ENCODE peak calls at places on chromosomes 1 and 21, in four cellular contexts. F is heart right ventricle, J is dorsolateral prefrontal cortex, R is HL-60. A is an unnamed sample.

GRCh38 chr1:12059722-12060464 is 3.2 kb upstream of the TNFRSF8 start:
- DNase-seq in F (no peak), J (no peak), R (no peak), A (peak)

GRCh38 chr1:57845041-57845440 is 421.2 kb upstream of the DAB1 start:
- DNase-seq in F (no peak), J (no peak), R (no peak), A (no peak)

GRCh38 chr1:116737020-116737854 is 17.0 kb upstream of the CD2 start:
- DNase-seq in F (peak), J (peak), R (peak), A (peak)

GRCh38 chr1:39427912-39428311 is 63.5 kb upstream of the BMP8A start:
- DNase-seq in F (no peak), J (no peak), R (no peak), A (no peak)

GRCh38 chr1:2087766-2088165 is 37.6 kb downstream of the PRKCZ start:
- DNase-seq in F (no peak), J (peak), R (no peak), A (no peak)

GRCh38 chr1:229087339-229087738 is 183.6 kb upstream of the RAB4A start:
- DNase-seq in F (no peak), J (no peak), R (no peak), A (no peak)

GRCh38 chr1:52426391-52426790 is 22.0 kb downstream of the PRPF38A start:
- DNase-seq in F (no peak), J (no peak), R (no peak), A (no peak)

GRCh38 chr1:182713939-182714338 is 29.6 kb upstream of the RGS8 start:
- DNase-seq in F (no peak), J (no peak), R (no peak), A (no peak)

GRCh38 chr1:31788825-31789256 is 24.7 kb upstream of the ADGRB2 start:
- DNase-seq in F (peak), J (no peak), R (no peak), A (no peak)

GRCh38 chr1:220274122-220274855 is 2.0 kb upstream of the RAB3GAP2 start:
- DNase-seq in F (no peak), J (no peak), R (peak), A (no peak)

GRCh38 chr21:44301961-44302406 is 2.1 kb downstream of the PFKL start:
- DNase-seq in F (no peak), J (no peak), R (no peak), A (no peak)

GRCh38 chr1:27365372-27366112 is 1.2 kb downstream of the MAP3K6 start:
- DNase-seq in F (peak), J (peak), R (peak), A (peak)

GRCh38 chr1:209065350-209065749 is 518.2 kb upstream of the CAMK1G start:
- DNase-seq in F (no peak), J (no peak), R (no peak), A (no peak)

GRCh38 chr21:31730687-31731111 is 1.2 kb downstream of the SCAF4 start:
- DNase-seq in F (no peak), J (no peak), R (no peak), A (no peak)

GRCh38 chr1:97094257-97094972 is 372.8 kb downstream of the PTBP2 start:
- DNase-seq in F (no peak), J (no peak), R (no peak), A (no peak)

GRCh38 chr1:25544819-25545218 is 1.4 kb downstream of the LDLRAP1 start:
- DNase-seq in F (no peak), J (peak), R (no peak), A (no peak)

GRCh38 chr1:99252630-99253029 is 11.7 kb upstream of the PLPPR4 start:
- DNase-seq in F (no peak), J (no peak), R (no peak), A (no peak)

GRCh38 chr1:111553199-111553598 is 49.8 kb upstream of the ADORA3 start:
- DNase-seq in F (no peak), J (no peak), R (no peak), A (no peak)

GRCh38 chr1:8671313-8671917 is 146.0 kb downstream of the RERE start:
- DNase-seq in F (no peak), J (no peak), R (peak), A (no peak)

GRCh38 chr1:213852107-213852506 is 135.7 kb upstream of the PROX1 start:
- DNase-seq in F (no peak), J (no peak), R (no peak), A (no peak)

GRCh38 chr1:158140871-158141270 is 39.8 kb upstream of the CD1D start:
- DNase-seq in F (no peak), J (no peak), R (no peak), A (no peak)

GRCh38 chr1:87450615-87451209 is 122.0 kb downstream of the LMO4 start:
- DNase-seq in F (no peak), J (no peak), R (no peak), A (peak)

GRCh38 chr1:7842517-7842916 is 10.3 kb downstream of the UTS2 start:
- DNase-seq in F (no peak), J (no peak), R (no peak), A (peak)

GRCh38 chr1:162023547-162024501 is at the start of gene OLFML2B:
- DNase-seq in F (peak), J (no peak), R (no peak), A (peak)

GRCh38 chr1:47870946-47871750 is 126.0 kb downstream of the TRABD2B start:
- DNase-seq in F (no peak), J (no peak), R (no peak), A (no peak)

GRCh38 chr1:29629401-29629800 is 393.1 kb downstream of the PTPRU start:
- DNase-seq in F (no peak), J (no peak), R (no peak), A (no peak)

GRCh38 chr21:31665397-31665796 is 5.9 kb downstream of the SOD1 start:
- DNase-seq in F (no peak), J (no peak), R (no peak), A (no peak)

GRCh38 chr1:186782791-186783190 is 46.0 kb upstream of the PLA2G4A start:
- DNase-seq in F (no peak), J (no peak), R (no peak), A (no peak)

GRCh38 chr1:221839321-221839720 is 97.4 kb upstream of the DUSP10 start:
- DNase-seq in F (no peak), J (no peak), R (no peak), A (no peak)

GRCh38 chr1:53467391-53467790 is 8.2 kb downstream of the DMRTB1 start:
- DNase-seq in F (no peak), J (no peak), R (no peak), A (no peak)

GRCh38 chr1:93518516-93518915 is 70.6 kb downstream of the FNBP1L start:
- DNase-seq in F (no peak), J (no peak), R (no peak), A (no peak)

GRCh38 chr1:31505884-31506497 is 70.3 kb upstream of the TINAGL1 start:
- DNase-seq in F (no peak), J (no peak), R (peak), A (peak)

GRCh38 chr1:209157514-209158285 is 425.8 kb upstream of the CAMK1G start:
- DNase-seq in F (no peak), J (no peak), R (no peak), A (no peak)

GRCh38 chr1:53535226-53535625 is 76.0 kb downstream of the DMRTB1 start:
- DNase-seq in F (no peak), J (no peak), R (no peak), A (no peak)

GRCh38 chr1:230809205-230809990 is 58.9 kb downstream of the C1orf198 start:
- DNase-seq in F (no peak), J (no peak), R (no peak), A (no peak)

GRCh38 chr1:201088395-201088794 is 23.8 kb downstream of the CACNA1S start:
- DNase-seq in F (no peak), J (no peak), R (no peak), A (no peak)

GRCh38 chr1:201084171-201084766 is 28.0 kb downstream of the CACNA1S start:
- DNase-seq in F (no peak), J (no peak), R (no peak), A (no peak)

GRCh38 chr1:201089621-201090020 is 22.6 kb downstream of the CACNA1S start:
- DNase-seq in F (no peak), J (no peak), R (no peak), A (no peak)

GRCh38 chr1:201088901-201089525 is 23.2 kb downstream of the CACNA1S start:
- DNase-seq in F (no peak), J (no peak), R (no peak), A (no peak)

DNA sequence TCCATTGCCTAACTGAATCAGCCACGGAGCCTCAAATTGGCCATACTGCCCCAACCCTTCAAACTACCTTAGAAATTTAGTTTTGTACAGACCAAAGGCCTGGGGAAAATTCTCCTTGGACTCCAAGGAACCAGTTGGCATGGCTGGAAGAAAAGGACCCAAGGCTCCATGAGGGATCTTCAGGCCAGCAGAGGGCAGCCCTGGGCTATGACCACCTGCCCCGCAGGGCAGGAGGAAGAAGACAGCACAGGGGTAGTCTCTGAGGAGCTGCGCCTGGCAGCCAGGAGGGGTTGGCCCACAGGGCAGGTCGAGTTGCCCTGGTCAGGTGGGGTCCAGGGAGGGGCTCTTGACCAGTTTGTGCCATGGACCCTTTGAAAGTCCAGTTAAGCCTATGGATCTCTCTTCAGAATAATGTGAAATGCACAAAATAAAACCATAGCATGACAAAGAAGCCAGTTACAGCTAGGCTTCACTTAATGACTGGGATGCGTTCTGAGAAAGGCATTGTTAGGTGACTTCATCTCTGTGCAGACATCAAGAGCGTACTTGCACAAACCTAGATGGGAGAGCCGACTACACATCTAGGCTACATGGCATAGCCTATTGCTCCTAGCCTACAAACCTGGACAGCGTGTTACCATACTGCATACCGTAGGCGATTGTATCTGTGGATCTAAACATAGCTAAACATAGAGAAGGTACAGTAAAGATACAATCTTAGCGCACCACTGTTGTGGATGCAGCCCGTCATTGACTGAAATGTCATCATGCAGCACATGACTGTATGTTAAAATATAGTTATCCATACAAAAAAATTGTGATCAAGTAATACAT is 26.1 kb downstream of the CACNA1S start:
- DNase-seq in F (peak), J (peak), R (no peak), A (no peak)
- TF ChIP-seq CTCF in F (peak), J (peak), R (peak), A (peak)

DNA sequence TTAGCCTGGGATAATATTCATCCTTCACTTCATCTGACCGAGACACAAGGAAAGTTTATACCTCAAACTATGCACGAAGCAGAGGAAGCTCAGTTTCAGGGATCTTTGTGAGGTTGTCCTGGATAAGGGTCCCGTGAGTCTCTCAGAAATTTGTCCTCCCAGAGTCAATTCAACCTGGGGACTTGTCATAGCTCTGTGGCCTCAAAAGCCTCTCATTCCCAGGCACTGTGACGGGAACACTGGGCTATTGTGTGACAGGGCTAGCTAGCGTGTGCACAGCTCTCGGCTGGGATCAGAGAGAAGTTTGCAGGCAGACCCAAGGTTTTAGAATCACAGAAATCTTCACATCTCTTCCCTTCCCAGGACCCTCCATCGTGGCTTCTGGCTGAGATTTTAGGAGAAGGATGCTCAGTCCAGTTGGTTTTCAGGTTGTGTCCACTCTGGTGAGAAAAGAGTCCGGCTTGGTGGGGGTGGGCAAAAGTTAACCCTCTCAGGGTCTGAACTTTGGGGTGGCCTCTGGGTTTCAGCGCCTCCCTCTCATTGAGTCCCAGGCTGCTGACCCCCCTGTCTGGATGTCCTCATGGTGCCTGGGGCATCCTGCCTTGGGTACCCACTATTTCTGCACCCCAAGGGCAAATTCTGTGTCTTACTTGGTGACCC is 20.4 kb upstream of the LBR start:
- DNase-seq in F (no peak), J (peak), R (no peak), A (no peak)
- H3K4me3 ChIP-seq in F (no peak), J (peak), R (no peak), A (no peak)

GRCh38 chr1:86018311-86018923 is 138.2 kb downstream of the COL24A1 start:
- DNase-seq in F (no peak), J (no peak), R (peak), A (no peak)
- TF ChIP-seq CTCF in F (peak), J (peak), R (peak), A (peak)

DNA sequence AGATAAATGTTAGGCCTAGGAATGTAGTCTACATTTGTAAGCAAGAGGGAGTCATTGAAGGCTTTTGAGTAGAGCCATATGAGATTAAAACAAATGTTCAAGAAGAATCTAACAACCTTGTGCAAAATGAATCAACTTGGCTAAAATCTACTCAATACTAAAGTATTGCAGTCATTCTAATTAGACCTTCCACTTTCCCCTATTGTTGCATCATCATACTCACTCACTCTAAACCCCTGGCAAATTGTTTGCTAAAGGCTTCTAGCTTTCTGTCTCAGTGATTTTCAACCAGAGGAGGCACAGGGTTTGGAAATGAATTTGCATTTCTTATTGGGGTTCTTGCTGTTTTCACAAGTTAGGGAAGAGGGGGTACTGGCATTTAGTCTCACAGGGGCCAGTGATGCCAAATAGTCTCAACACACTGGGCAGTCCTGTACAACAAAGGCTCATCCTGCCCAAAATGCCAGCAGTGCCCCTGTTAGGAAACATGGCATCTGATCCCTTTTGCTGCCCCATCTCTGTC is 85.3 kb downstream of the SEC16B start:
- DNase-seq in F (no peak), J (no peak), R (no peak), A (no peak)
- H3K4me3 ChIP-seq in F (no peak), J (no peak), R (no peak), A (no peak)

DNA sequence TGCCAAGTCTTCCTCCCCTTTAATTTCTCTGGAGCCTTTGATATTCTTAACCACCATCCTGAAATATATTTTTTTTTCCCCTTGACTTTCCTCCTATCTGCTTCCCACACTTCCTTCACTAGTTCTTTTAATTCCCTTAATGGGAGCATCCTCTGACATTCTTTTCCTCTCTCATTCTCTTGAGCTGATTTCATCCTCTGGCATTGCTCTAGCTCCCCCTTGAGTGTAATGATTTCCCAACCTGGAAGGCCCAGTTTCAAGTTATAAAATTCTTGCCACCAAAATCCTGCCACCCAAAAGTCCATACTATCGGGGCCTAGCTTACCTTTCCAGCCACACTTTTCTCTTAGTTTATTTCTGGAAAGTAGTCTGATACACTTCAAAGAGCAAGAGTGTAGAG is 39.5 kb upstream of the UBE2U start:
- DNase-seq in F (no peak), J (no peak), R (no peak), A (no peak)
- TF ChIP-seq CTCF in F (peak), J (peak), R (no peak), A (no peak)

GRCh38 chr1:23634840-23635642 is 56.6 kb upstream of the RPL11 start:
- DNase-seq in F (peak), J (peak), R (peak), A (peak)

GRCh38 chr1:23636009-23636408 is 55.6 kb upstream of the RPL11 start:
- DNase-seq in F (no peak), J (no peak), R (no peak), A (no peak)

GRCh38 chr1:23638188-23638619 is 53.4 kb upstream of the RPL11 start:
- DNase-seq in F (no peak), J (no peak), R (no peak), A (no peak)

GRCh38 chr1:23632479-23633160 is 59.0 kb upstream of the RPL11 start:
- DNase-seq in F (no peak), J (no peak), R (no peak), A (no peak)

DNA sequence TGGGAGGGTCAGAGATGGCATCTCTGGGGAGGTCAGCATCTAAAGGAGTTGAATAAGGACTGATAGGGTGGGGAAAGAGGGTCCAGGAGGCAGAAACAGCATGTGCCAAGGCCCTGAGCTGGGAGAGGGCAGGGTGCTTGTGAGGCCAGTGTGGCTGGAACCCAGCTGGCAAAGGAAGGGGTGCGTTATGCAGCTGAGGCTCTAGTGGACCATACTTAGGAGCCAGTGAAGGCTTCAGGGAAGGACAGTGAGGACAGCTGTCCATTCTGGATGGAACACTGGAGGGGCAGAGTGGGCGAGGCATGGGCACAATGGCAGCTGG is 57.1 kb upstream of the RPL11 start:
- DNase-seq in F (no peak), J (no peak), R (no peak), A (no peak)
- H3K4me3 ChIP-seq in F (no peak), J (no peak), R (no peak), A (no peak)

GRCh38 chr21:45356251-45356650 is 48.7 kb upstream of the COL18A1 start:
- DNase-seq in F (no peak), J (no peak), R (no peak), A (no peak)
- TF ChIP-seq CTCF in F (no peak), J (no peak), R (no peak), A (no peak)

A was measured in GM06990.